ENCODE peak calls at places on chromosomes 3 and 15, in eight cellular contexts. Q is cardiac fibroblast, C is GM12864, L is H1, X is GM12865, J is Panc1, E is spleen, K is gastrocnemius medialis. Z is an unnamed sample.

GRCh38 chr3:120438971-120439370 is 11.8 kb downstream of the FSTL1 start:
- DNase-seq in E (no peak), X (no peak), C (no peak), J (no peak), K (no peak), Q (peak), L (no peak), Z (no peak)

GRCh38 chr3:178137206-178137605 is 399.0 kb upstream of the KCNMB2 start:
- DNase-seq in X (no peak), E (no peak), L (no peak), Q (no peak), J (no peak), C (no peak), K (no peak), Z (no peak)

GRCh38 chr3:140014831-140015495 is 80.0 kb downstream of the CLSTN2 start:
- DNase-seq in J (no peak), C (no peak), E (no peak), L (peak), K (no peak), Q (no peak), X (no peak), Z (no peak)

GRCh38 chr3:60513241-60513640 is 738.0 kb downstream of the FHIT start:
- DNase-seq in C (no peak), X (no peak), J (no peak), L (no peak), E (no peak), K (no peak), Q (no peak), Z (no peak)

GRCh38 chr15:62847900-62848489 is 194.6 kb upstream of the TPM1 start:
- DNase-seq in X (peak), J (peak), L (peak), K (peak), Q (peak), C (peak), E (no peak), Z (peak)

GRCh38 chr3:132079150-132079549 is 44.3 kb upstream of the CPNE4 start:
- DNase-seq in X (no peak), C (no peak), Q (peak), E (no peak), J (no peak), K (no peak), L (no peak), Z (no peak)

GRCh38 chr15:87736401-87736800 is 520.1 kb downstream of the NTRK3 start:
- DNase-seq in Q (no peak), X (no peak), L (no peak), E (no peak), C (no peak), K (no peak), J (no peak), Z (no peak)

GRCh38 chr3:46495901-46496456 is 1.8 kb upstream of the RTP3 start:
- DNase-seq in L (peak), Q (no peak), X (no peak), K (no peak), J (no peak), E (no peak), C (no peak), Z (no peak)

GRCh38 chr15:58369261-58369699 is 62.5 kb upstream of the LIPC start:
- DNase-seq in X (peak), Q (peak), K (no peak), J (no peak), C (peak), L (no peak), E (no peak), Z (no peak)

GRCh38 chr15:82063055-82063454 is 17.2 kb upstream of the MEX3B start:
- DNase-seq in J (no peak), X (no peak), C (no peak), E (no peak), Q (no peak), K (no peak), L (no peak), Z (no peak)

GRCh38 chr3:130699765-130700164 is 46.9 kb downstream of the PIK3R4 start:
- DNase-seq in J (no peak), X (peak), C (no peak), E (no peak), K (no peak), Q (peak), L (no peak), Z (no peak)

GRCh38 chr3:45204136-45204535 is 22.0 kb downstream of the TMEM158 start:
- DNase-seq in X (no peak), E (no peak), C (no peak), L (no peak), K (no peak), J (no peak), Q (peak), Z (no peak)

GRCh38 chr15:77855871-77856270 is 221.6 kb downstream of the TBC1D2B start:
- DNase-seq in X (no peak), K (no peak), J (no peak), E (peak), L (no peak), Q (no peak), C (no peak), Z (no peak)

GRCh38 chr15:94673801-94674200 is 442.4 kb downstream of the MCTP2 start:
- DNase-seq in K (no peak), L (no peak), Q (no peak), E (no peak), X (no peak), J (no peak), C (no peak), Z (no peak)

GRCh38 chr3:151327571-151328198 is 1.7 kb downstream of the P2RY13 start:
- DNase-seq in L (no peak), E (no peak), C (no peak), K (no peak), Q (peak), J (no peak), X (no peak), Z (no peak)

GRCh38 chr3:169744332-169745054 is 20.4 kb downstream of the TERC start:
- DNase-seq in X (no peak), C (no peak), L (no peak), J (no peak), Q (peak), E (no peak), K (no peak), Z (no peak)

GRCh38 chr3:123390865-123391613 is 57.9 kb downstream of the ADCY5 start:
- DNase-seq in X (no peak), J (no peak), Q (no peak), K (peak), C (no peak), L (no peak), E (no peak), Z (no peak)

GRCh38 chr3:32700244-32700643 is 15.3 kb downstream of the CNOT10 start:
- DNase-seq in C (no peak), L (no peak), E (no peak), Q (no peak), X (peak), J (no peak), K (no peak), Z (no peak)

GRCh38 chr3:146658841-146659240 is 53.7 kb upstream of the PLSCR5 start:
- DNase-seq in K (no peak), J (no peak), C (no peak), X (no peak), E (no peak), L (no peak), Q (no peak), Z (no peak)

GRCh38 chr3:80929576-80929975 is 831.9 kb downstream of the GBE1 start:
- DNase-seq in C (no peak), K (no peak), E (no peak), L (no peak), J (no peak), X (no peak), Q (no peak), Z (no peak)

GRCh38 chr3:138348950-138349739 is 766 bp downstream of the MRAS start:
- DNase-seq in J (no peak), K (peak), C (no peak), X (no peak), L (peak), Q (peak), E (no peak), Z (peak)

GRCh38 chr3:127002195-127003174 is 19.6 kb downstream of the PLXNA1 start:
- DNase-seq in J (no peak), E (peak), C (peak), K (peak), L (peak), X (peak), Q (peak), Z (peak)

GRCh38 chr3:20074226-20075063 is 34.2 kb downstream of the KAT2B start:
- DNase-seq in E (no peak), K (no peak), L (no peak), Q (peak), C (no peak), J (no peak), X (no peak), Z (no peak)

GRCh38 chr15:83352124-83352523 is 67.7 kb upstream of the BNC1 start:
- DNase-seq in C (no peak), L (no peak), K (no peak), X (no peak), E (no peak), J (no peak), Q (no peak), Z (no peak)

GRCh38 chr15:42919794-42920280 is 741 bp downstream of the TTBK2 start:
- DNase-seq in Q (peak), K (peak), L (no peak), E (no peak), X (peak), C (no peak), J (no peak), Z (no peak)

GRCh38 chr15:31461375-31461774 is 134.7 kb downstream of the KLF13 start:
- DNase-seq in X (no peak), K (no peak), L (no peak), E (peak), C (no peak), J (no peak), Q (no peak), Z (no peak)

GRCh38 chr3:70065666-70066253 is 66.2 kb downstream of the SAMMSON start:
- DNase-seq in K (no peak), E (no peak), Q (no peak), C (no peak), L (peak), X (no peak), J (no peak), Z (no peak)

GRCh38 chr3:195715583-195716266 is 5.1 kb upstream of the MUC20 start:
- DNase-seq in E (no peak), L (no peak), Q (no peak), K (peak), X (no peak), C (no peak), J (peak), Z (no peak)

GRCh38 chr3:4825572-4826236 is 153.5 kb upstream of the BHLHE40 start:
- DNase-seq in J (no peak), L (no peak), Q (no peak), X (no peak), K (peak), E (no peak), C (no peak), Z (no peak)

GRCh38 chr15:99536422-99537033 is 29.3 kb upstream of the MEF2A start:
- DNase-seq in J (peak), Q (peak), C (no peak), K (peak), E (peak), L (no peak), X (no peak), Z (no peak)

GRCh38 chr15:75732809-75733451 is 20.3 kb upstream of the CSPG4 start:
- DNase-seq in K (peak), X (peak), E (peak), C (no peak), Q (peak), L (peak), J (no peak), Z (no peak)

GRCh38 chr15:25905140-25905539 is 42.0 kb upstream of the ATP10A start:
- DNase-seq in L (no peak), E (no peak), J (no peak), K (no peak), C (no peak), Q (peak), X (no peak), Z (no peak)

GRCh38 chr3:14203521-14204079 is 25.0 kb downstream of the LSM3 start:
- DNase-seq in E (no peak), C (peak), L (peak), J (peak), Q (peak), X (peak), K (peak), Z (no peak)

GRCh38 chr3:73401058-73401457 is 223.7 kb downstream of the PDZRN3 start:
- DNase-seq in X (no peak), C (no peak), Q (peak), E (no peak), K (no peak), L (no peak), J (no peak), Z (no peak)

GRCh38 chr3:181797431-181797830 is 85.7 kb downstream of the SOX2 start:
- DNase-seq in X (no peak), J (no peak), Q (no peak), L (no peak), E (no peak), C (no peak), K (no peak), Z (no peak)

GRCh38 chr15:61644550-61644949 is 415.4 kb upstream of the RORA start:
- DNase-seq in L (no peak), J (no peak), X (no peak), C (no peak), Q (no peak), E (no peak), K (no peak), Z (no peak)
- TF ChIP-seq CTCF in L (no peak), J (no peak), X (no peak), C (no peak), Q (no peak), E (no peak), K (no peak), Z (no peak)

GRCh38 chr15:60389261-60390077 is 8.3 kb downstream of the ANXA2 start:
- DNase-seq in E (no peak), X (peak), Q (no peak), K (no peak), L (no peak), J (no peak), C (no peak), Z (no peak)

GRCh38 chr15:60392601-60392985 is 5.2 kb downstream of the ANXA2 start:
- DNase-seq in E (no peak), C (no peak), L (no peak), X (peak), Q (peak), J (no peak), K (no peak), Z (no peak)

GRCh38 chr15:60390231-60390630 is 7.6 kb downstream of the ANXA2 start:
- DNase-seq in C (no peak), E (no peak), X (no peak), L (no peak), K (no peak), J (no peak), Q (no peak), Z (no peak)

GRCh38 chr15:60391722-60392340 is 6.0 kb downstream of the ANXA2 start:
- DNase-seq in J (no peak), K (no peak), E (no peak), L (no peak), X (no peak), Q (no peak), C (no peak), Z (no peak)

GRCh38 chr15:60390931-60391501 is 6.8 kb downstream of the ANXA2 start:
- DNase-seq in J (no peak), C (no peak), E (no peak), Q (peak), K (peak), L (no peak), X (no peak), Z (no peak)
- TF ChIP-seq CTCF in J (no peak), C (no peak), E (no peak), Q (peak), K (no peak), L (no peak), X (no peak), Z (no peak)

DNA sequence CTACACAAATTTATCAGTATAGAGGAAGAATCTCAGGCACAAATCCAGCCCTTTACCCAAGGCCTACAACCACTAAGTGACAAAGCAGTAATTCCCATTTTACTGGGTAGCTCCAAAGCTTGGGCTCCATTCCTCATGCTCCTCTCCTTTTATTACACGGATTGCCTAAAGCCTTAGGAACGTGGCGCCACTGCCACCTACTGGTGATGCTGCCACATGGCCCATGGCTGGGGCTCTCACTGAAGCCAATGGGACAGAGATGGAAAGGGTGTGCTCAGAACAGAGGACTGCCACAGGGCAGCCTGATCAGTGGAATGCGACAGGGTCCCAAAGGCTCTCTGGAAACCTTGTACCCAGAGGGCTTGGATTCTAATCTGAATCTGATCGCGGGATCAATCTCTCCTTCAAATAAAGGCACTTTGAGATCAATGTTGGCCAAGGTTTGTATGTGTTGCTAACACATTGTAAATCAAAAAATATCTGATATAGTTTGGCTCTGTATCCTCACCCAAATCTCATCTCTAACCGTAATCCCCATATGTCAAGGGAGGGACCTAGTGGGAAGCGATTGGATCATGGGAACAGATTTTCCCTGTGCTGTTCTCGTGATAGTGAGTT is 33.5 kb upstream of the LYZL4 start:
- DNase-seq in Q (peak), L (peak), X (peak), C (peak), J (peak), E (peak), K (peak), Z (peak)
- TF ChIP-seq CTCF in Q (peak), L (peak), X (peak), C (peak), J (peak), E (peak), K (peak), Z (peak)

GRCh38 chr3:172330413-172330812 is 117.8 kb downstream of the GHSR start:
- DNase-seq in E (no peak), J (no peak), Q (no peak), K (no peak), L (no peak), X (no peak), C (no peak), Z (no peak)

GRCh38 chr3:172328282-172328681 is 120.0 kb downstream of the GHSR start:
- DNase-seq in E (no peak), Q (no peak), X (no peak), J (no peak), C (no peak), L (no peak), K (no peak), Z (no peak)

GRCh38 chr3:172332256-172333041 is 115.8 kb downstream of the GHSR start:
- DNase-seq in C (no peak), Q (peak), E (no peak), K (peak), X (peak), L (peak), J (peak), Z (peak)

GRCh38 chr3:172326993-172327392 is 121.3 kb downstream of the GHSR start:
- DNase-seq in X (no peak), C (no peak), J (no peak), K (no peak), L (no peak), E (no peak), Q (no peak), Z (no peak)

GRCh38 chr3:172329070-172329469 is 119.2 kb downstream of the GHSR start:
- DNase-seq in J (no peak), E (no peak), L (no peak), K (no peak), C (no peak), Q (no peak), X (no peak), Z (no peak)
- TF ChIP-seq CTCF in J (peak), E (no peak), L (peak), K (no peak), C (no peak), Q (no peak), X (no peak), Z (no peak)

GRCh38 chr3:22089284-22089683 is 338.3 kb upstream of the ZNF385D start:
- DNase-seq in K (no peak), L (no peak), Q (peak), E (no peak), C (peak), X (peak), J (no peak), Z (no peak)
- TF ChIP-seq CTCF in K (no peak), L (peak), Q (peak), E (no peak), C (peak), X (peak), J (peak), Z (peak)

DNA sequence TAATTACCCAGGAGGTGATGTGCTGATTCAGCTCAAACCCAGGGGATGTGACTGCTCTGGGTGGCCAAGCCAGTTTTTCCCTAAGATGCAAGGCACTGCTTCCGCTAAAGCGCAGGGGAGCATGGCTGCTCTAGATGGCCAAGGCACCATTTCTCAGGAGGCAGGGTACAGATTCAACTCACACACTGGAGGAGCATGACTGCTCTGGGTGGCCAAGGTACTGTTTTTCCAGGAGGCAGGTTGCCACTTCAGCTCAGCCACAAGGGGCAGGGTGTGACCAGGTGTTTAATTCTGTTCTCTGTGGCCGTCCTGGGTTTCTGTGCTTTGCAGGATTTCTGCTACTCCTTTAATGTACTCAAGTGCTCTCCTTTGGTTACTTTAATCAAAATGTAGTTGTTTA is 659.3 kb upstream of the ARRDC4 start:
- DNase-seq in Q (no peak), X (no peak), C (no peak), K (no peak), J (no peak), L (no peak), E (peak), Z (no peak)
- TF ChIP-seq CTCF in Q (no peak), X (no peak), C (no peak), K (no peak), J (no peak), L (peak), E (no peak), Z (no peak)

GRCh38 chr3:194339836-194340235 is 11.3 kb downstream of the CPN2 start:
- DNase-seq in L (no peak), E (no peak), X (no peak), J (no peak), C (no peak), Q (no peak), K (no peak), Z (no peak)

GRCh38 chr3:194336601-194337355 is 14.3 kb downstream of the CPN2 start:
- DNase-seq in E (no peak), C (no peak), X (no peak), J (no peak), L (no peak), K (no peak), Q (no peak), Z (no peak)

GRCh38 chr3:194340757-194341400 is 10.2 kb downstream of the CPN2 start:
- DNase-seq in L (no peak), C (no peak), J (no peak), X (no peak), E (no peak), Q (no peak), K (no peak), Z (no peak)

GRCh38 chr3:194337965-194338753 is 13.0 kb downstream of the CPN2 start:
- DNase-seq in J (no peak), C (no peak), Q (peak), L (no peak), K (no peak), X (no peak), E (no peak), Z (no peak)

DNA sequence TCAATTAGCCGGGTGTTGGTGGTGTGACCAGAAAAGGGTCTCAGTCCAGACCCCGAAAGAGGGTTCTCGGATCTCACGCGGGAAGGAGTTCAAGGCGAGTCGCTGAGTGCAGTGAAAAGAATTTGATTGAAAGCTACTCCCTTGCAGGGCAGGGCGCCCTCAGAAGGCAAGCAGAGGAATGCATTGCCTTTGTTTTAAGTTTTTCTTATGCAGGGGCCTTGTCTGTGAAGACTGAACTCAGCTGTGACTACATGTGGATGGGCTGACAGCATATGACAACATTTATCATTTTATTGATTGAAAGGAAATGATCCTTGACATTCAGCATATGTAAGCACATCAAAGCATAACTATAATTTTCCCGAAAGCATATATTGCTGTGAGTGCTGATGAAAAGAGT is 11.8 kb downstream of the CPN2 start:
- DNase-seq in Q (no peak), L (no peak), J (no peak), C (no peak), K (no peak), X (no peak), E (no peak), Z (no peak)
- TF ChIP-seq CTCF in Q (peak), L (peak), J (peak), C (no peak), K (no peak), X (no peak), E (no peak), Z (no peak)

Z was measured in mesothelial cell of epicardium.